ENCODE peak calls at places on chromosomes 7 and 10, in four cellular contexts. M is AG09309, H is HFF-Myc, Q is PC-3. E is an unnamed sample.

GRCh38 chr10:119375574-119376265 is 166.8 kb downstream of the RGS10 start:
- DNase-seq in H (peak; percentile 47), Q (no peak), M (no peak), E (no peak)

GRCh38 chr10:31697271-31698168 is 231.1 kb downstream of the ARHGAP12 start:
- DNase-seq in M (peak; percentile 31), H (peak; percentile 85), Q (peak; percentile 9), E (no peak)

GRCh38 chr10:70472799-70473452 is 5.6 kb upstream of the PALD1 start:
- DNase-seq in M (no peak), H (no peak), Q (no peak), E (no peak)

GRCh38 chr7:5437987-5438386 is 14.4 kb upstream of the TNRC18 start:
- DNase-seq in Q (no peak), M (no peak), H (no peak), E (no peak)

GRCh38 chr7:13420711-13421110 is 568.8 kb downstream of the ETV1 start:
- DNase-seq in M (no peak), Q (no peak), H (no peak), E (no peak)

GRCh38 chr7:46960974-46961373 is 620.9 kb downstream of the TNS3 start:
- DNase-seq in Q (no peak), H (no peak), M (no peak), E (no peak)

GRCh38 chr10:30134546-30134945 is 75.2 kb upstream of the JCAD start:
- DNase-seq in Q (no peak), H (no peak), M (no peak), E (no peak)

GRCh38 chr10:132518572-132519381 is 18.8 kb upstream of the INPP5A start:
- DNase-seq in H (no peak), Q (peak; percentile 70), M (no peak), E (no peak)

GRCh38 chr10:126262971-126263370 is 125.3 kb downstream of the ADAM12 start:
- DNase-seq in Q (no peak), H (no peak), M (no peak), E (no peak)

GRCh38 chr7:27097686-27098492 is 2.1 kb upstream of the HOXA1 start:
- DNase-seq in M (no peak), H (no peak), Q (peak; percentile 58), E (no peak)

GRCh38 chr7:151010307-151011096 is 13.8 kb downstream of the ATG9B start:
- DNase-seq in M (no peak), Q (no peak), H (no peak), E (no peak)

GRCh38 chr10:47458466-47459154 is 25.3 kb downstream of the ANXA8 start:
- DNase-seq in Q (peak; percentile 67), M (peak; percentile 50), H (no peak), E (peak; percentile 41)

GRCh38 chr10:24552346-24553016 is 171.2 kb downstream of the ARHGAP21 start:
- DNase-seq in M (no peak), Q (peak; percentile 74), H (no peak), E (no peak)

GRCh38 chr7:45100761-45101480 is 10.6 kb downstream of the TBRG4 start:
- DNase-seq in M (no peak), Q (no peak), H (no peak), E (no peak)

GRCh38 chr10:97048649-97049427 is 136.9 kb downstream of the SLIT1 start:
- DNase-seq in Q (no peak), M (no peak), H (no peak), E (no peak)

GRCh38 chr10:126839094-126839761 is 66.0 kb upstream of the DOCK1 start:
- DNase-seq in M (no peak), H (no peak), Q (no peak), E (no peak)

GRCh38 chr10:29533696-29534285 is 101.0 kb downstream of the SVIL start:
- DNase-seq in H (no peak), Q (no peak), M (no peak), E (no peak)

GRCh38 chr7:23981314-23981713 is 271.3 kb downstream of the STK31 start:
- DNase-seq in Q (no peak), M (no peak), H (no peak), E (no peak)

GRCh38 chr10:33122014-33122788 is 164.2 kb upstream of the ITGB1 start:
- DNase-seq in Q (peak; percentile 9), M (peak; percentile 96), H (peak; percentile 83), E (peak; percentile 79)

GRCh38 chr10:11725912-11726311 is 16.3 kb upstream of the ECHDC3 start:
- DNase-seq in H (no peak), Q (no peak), M (no peak), E (no peak)

GRCh38 chr7:128759274-128759673 is 16.3 kb downstream of the OPN1SW start:
- DNase-seq in M (no peak), H (no peak), Q (no peak), E (no peak)

GRCh38 chr7:13099197-13099795 is 411.9 kb downstream of the ARL4A start:
- DNase-seq in Q (peak; percentile 86), M (no peak), H (no peak), E (no peak)